ENCODE peak calls at places on chromosomes 6 and 20, in ten cellular contexts. Z is fibroblast of lung, F is pancreas, T is Peyer's patch, R is thyroid gland, G is A549, B is iPS DF 6.9, Q is cardiac muscle cell, L is ascending aorta, W is GM23248. C is an unnamed sample.

GRCh38 chr20:39829255-39829654 is 859.8 kb downstream of the MAFB start:
- DNase-seq in Z (peak; percentile 56), B (peak; percentile 13), G (no peak), L (no peak), Q (peak; percentile 52), T (no peak), F (no peak), W (peak; percentile 44), R (no peak), C (no peak)

GRCh38 chr6:43215066-43215465 is 14.2 kb downstream of the DNPH1 start:
- DNase-seq in Q (no peak), W (no peak), T (peak; percentile 36), Z (no peak), F (no peak), G (no peak), R (no peak), B (no peak), L (no peak), C (no peak)

GRCh38 chr6:40330301-40330721 is 256.9 kb downstream of the LRFN2 start:
- DNase-seq in B (peak; percentile 71), R (no peak), Z (no peak), G (no peak), W (no peak), Q (no peak), T (no peak), L (no peak), F (no peak), C (no peak)

GRCh38 chr6:122408697-122409458 is 9.4 kb downstream of the HSF2 start:
- DNase-seq in G (no peak), T (no peak), L (no peak), Q (no peak), F (no peak), W (no peak), B (no peak), R (no peak), Z (no peak), C (no peak)

GRCh38 chr6:19204445-19204844 is 632.7 kb upstream of the ID4 start:
- DNase-seq in F (no peak), B (no peak), T (no peak), L (no peak), R (no peak), Z (peak; percentile 3), G (no peak), W (peak; percentile 14), Q (no peak), C (no peak)

GRCh38 chr6:82072771-82073170 is 174.8 kb downstream of the IBTK start:
- DNase-seq in T (no peak), L (peak; percentile 9), Q (no peak), F (no peak), W (peak; percentile 72), B (no peak), G (no peak), R (no peak), Z (no peak), C (no peak)

GRCh38 chr6:69138893-69139494 is 503.9 kb downstream of the ADGRB3 start:
- DNase-seq in F (no peak), Q (peak; percentile 17), W (no peak), B (no peak), T (no peak), Z (no peak), G (no peak), R (no peak), L (no peak), C (no peak)

GRCh38 chr6:112622036-112622435 is 274.9 kb downstream of the RFPL4B start:
- DNase-seq in Z (peak; percentile 31), W (no peak), T (no peak), L (no peak), G (no peak), B (no peak), Q (no peak), F (no peak), R (no peak), C (no peak)

GRCh38 chr20:59955131-59955796 is 3.0 kb upstream of the CDH26 start:
- DNase-seq in L (no peak), Z (peak; percentile 14), R (no peak), T (no peak), W (peak; percentile 42), B (no peak), F (no peak), G (peak; percentile 40), Q (no peak), C (no peak)

DNA sequence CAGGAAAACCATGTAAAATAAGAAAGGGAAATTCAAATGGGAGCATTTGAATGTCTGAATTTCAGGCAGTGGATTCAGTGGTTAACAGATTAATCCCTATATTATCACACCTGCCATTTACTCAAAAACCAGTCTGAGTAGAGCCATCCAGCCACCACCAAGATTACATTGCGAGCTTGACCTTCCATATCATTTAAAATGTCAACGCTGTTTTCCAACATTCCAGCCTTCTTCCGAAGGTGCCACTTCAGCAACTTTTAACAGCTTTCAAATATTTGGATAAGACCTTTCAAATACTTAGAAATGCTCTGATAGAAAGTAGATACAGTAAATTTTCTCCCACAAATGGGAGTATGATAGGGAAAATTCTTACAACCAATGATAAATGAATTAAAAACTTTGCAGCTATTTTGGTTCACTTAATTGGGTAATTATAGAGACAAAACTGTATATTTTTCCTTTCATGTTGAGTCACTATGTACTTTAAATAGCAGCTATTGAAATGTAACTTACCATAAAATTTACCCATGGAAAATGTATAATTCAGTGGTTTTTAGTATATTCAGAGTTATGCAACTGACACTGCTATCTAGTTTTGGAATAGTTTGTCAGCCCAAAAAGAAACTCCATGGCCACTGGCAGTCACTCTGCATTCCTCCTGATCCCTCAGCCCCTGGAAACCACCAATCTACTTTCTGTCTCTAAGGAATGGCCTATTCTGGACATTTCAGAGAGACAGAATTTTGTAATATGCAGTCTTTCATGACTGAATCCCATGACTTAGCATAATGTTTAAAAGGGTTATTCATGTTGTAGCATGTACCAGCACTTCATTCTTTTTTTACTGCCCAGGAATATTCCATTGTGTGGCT is 21.6 kb downstream of the EZR start:
- DNase-seq in L (no peak), Z (peak; percentile 78), F (no peak), B (no peak), T (no peak), R (no peak), W (peak; percentile 78), G (no peak), Q (peak; percentile 70), C (no peak)
- H3K4me3 ChIP-seq in L (no peak overlapping the region), Z (no peak overlapping the region), F (no peak overlapping the region), B (no peak overlapping the region), T (no peak overlapping the region), R (no peak overlapping the region), W (no peak overlapping the region), G (no peak overlapping the region), Q (no peak overlapping the region), C (no peak overlapping the region)

GRCh38 chr6:138818496-138819194 is 22.8 kb downstream of the ECT2L start:
- DNase-seq in B (no peak), R (peak; percentile 63), W (no peak), L (no peak), G (no peak), T (no peak), F (no peak), Z (no peak), Q (no peak), C (no peak)
- H3K27ac ChIP-seq in B (no peak overlapping the region), R (peak overlapping the region; percentile 94), W (no peak overlapping the region), L (no peak overlapping the region), G (no peak overlapping the region), T (no peak overlapping the region), F (peak overlapping the region; percentile 32), Z (no peak overlapping the region), Q (no peak overlapping the region), C (no peak overlapping the region)

DNA sequence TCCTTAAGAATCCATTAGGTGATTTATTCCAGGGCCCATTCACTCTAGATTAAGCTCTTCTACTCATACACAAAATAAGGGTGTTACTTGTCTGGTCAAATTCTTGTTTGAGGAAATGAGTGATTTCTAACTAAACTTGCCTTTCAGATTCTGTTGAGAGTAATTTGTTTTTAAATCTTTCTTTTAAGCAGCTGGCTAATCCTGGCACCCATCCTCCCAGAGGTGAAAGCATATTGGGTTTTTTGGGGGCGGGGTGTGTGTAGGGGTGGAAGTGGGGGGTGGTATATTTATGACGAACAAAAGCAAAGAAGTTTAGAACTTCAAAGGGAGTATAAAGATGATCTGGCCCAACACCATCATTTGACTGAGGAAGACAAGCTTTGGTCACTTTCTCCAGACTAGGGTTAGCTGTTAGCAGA is 94.7 kb downstream of the RTN4IP1 start:
- DNase-seq in B (no peak), Q (no peak), W (peak; percentile 13), G (no peak), T (no peak), L (no peak), R (no peak), F (no peak), Z (no peak), C (no peak)
- H3K4me3 ChIP-seq in B (no peak overlapping the region), Q (no peak overlapping the region), W (no peak overlapping the region), G (no peak overlapping the region), T (no peak overlapping the region), L (no peak overlapping the region), R (no peak overlapping the region), F (no peak overlapping the region), Z (no peak overlapping the region), C (no peak overlapping the region)

GRCh38 chr6:135251416-135251815 is 70.3 kb downstream of the MYB start:
- DNase-seq in G (no peak), Z (no peak), F (no peak), T (peak; percentile 51), W (no peak), B (no peak), Q (no peak), L (no peak), R (no peak), C (no peak)
- H3K27ac ChIP-seq in G (no peak overlapping the region), Z (no peak overlapping the region), F (no peak overlapping the region), T (no peak overlapping the region), W (no peak overlapping the region), B (peak overlapping the region; percentile 71), Q (no peak overlapping the region), L (no peak overlapping the region), R (no peak overlapping the region), C (no peak overlapping the region)

DNA sequence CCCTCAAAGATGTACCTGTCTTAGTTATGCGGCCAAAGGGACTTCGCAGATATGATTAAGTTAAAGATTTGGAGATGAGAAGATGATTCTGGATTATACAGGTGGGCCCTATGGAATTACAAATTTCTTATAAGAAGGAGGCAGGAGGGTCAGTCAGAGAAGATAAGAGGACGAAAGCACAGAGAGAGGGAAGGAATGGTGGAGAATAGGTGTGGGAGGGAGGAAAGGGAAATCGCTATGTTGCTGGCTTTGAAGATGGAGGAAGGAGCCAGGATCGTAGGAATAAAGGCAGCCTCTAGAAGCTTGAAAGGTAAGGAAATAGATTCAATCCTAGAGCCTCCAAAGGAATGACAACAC is 1.2 kb upstream of the TSPYL1 start:
- DNase-seq in F (no peak), R (no peak), G (no peak), Z (no peak), B (no peak), L (no peak), Q (no peak), T (no peak), W (no peak), C (no peak)
- H3K4me3 ChIP-seq in F (peak overlapping the region; percentile 95), R (no peak overlapping the region), G (no peak overlapping the region), Z (no peak overlapping the region), B (no peak overlapping the region), L (no peak overlapping the region), Q (no peak overlapping the region), T (no peak overlapping the region), W (peak overlapping the region; percentile 82), C (peak overlapping the region; percentile 90)

DNA sequence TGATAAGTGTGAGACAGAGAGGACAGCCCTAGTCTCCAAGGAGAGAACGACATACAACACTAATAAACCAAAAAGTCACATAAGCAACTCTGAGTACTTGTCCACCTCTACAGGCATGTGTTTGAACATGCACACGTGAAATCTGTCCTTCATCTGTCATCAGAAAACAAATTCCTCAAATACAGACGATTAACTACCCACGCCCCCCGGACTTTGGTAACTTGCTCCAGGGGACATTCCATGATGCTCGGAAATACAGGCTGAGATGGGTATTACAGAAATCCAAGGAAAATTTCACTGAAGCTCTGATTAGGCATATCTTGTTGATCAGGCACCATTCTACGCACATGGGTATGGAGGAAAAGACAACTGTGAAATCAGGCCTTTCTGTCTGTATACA is 57.8 kb downstream of the LYRM4 start:
- DNase-seq in Z (no peak), F (no peak), R (no peak), G (no peak), L (no peak), B (no peak), T (no peak), W (no peak), Q (no peak), C (no peak)
- H3K27ac ChIP-seq in Z (no peak overlapping the region), F (no peak overlapping the region), R (no peak overlapping the region), G (no peak overlapping the region), L (no peak overlapping the region), B (no peak overlapping the region), T (no peak overlapping the region), W (no peak overlapping the region), Q (no peak overlapping the region), C (no peak overlapping the region)

C was measured in CD8-positive, alpha-beta memory T cell.